ENCODE peak calls at places on chromosomes 16 and 17, in six cellular contexts. Z, I, B, S, P and O are unnamed samples.

GRCh38 chr17:7465481-7466275 is 13.8 kb downstream of the ZBTB4 start:
- DNase-seq in Z (no peak), I (no peak), B (no peak), S (no peak), P (no peak), O (no peak)

GRCh38 chr16:17159616-17160015 is 311.1 kb downstream of the XYLT1 start:
- DNase-seq in Z (no peak), I (peak), B (no peak), S (no peak), P (no peak), O (peak)

GRCh38 chr16:82995927-82996441 is 369.2 kb downstream of the CDH13 start:
- DNase-seq in Z (no peak), I (no peak), B (no peak), S (peak), P (no peak), O (no peak)

GRCh38 chr16:53055603-53056527 is 1.1 kb downstream of the CHD9 start:
- DNase-seq in Z (peak), I (peak), B (peak), S (peak), P (no peak), O (no peak)

GRCh38 chr17:36611345-36612072 is 10.1 kb downstream of the MRM1 start:
- DNase-seq in Z (no peak), I (no peak), B (no peak), S (peak), P (no peak), O (no peak)

GRCh38 chr16:16150117-16150877 is 73.0 kb downstream of the ABCC6 start:
- DNase-seq in Z (peak), I (no peak), B (no peak), S (peak), P (no peak), O (no peak)

GRCh38 chr17:34584805-34585416 is 5.5 kb downstream of the TMEM132E start:
- DNase-seq in Z (no peak), I (peak), B (no peak), S (peak), P (no peak), O (peak)

GRCh38 chr17:49480833-49481615 is 14.1 kb upstream of the NGFR start:
- DNase-seq in Z (no peak), I (no peak), B (no peak), S (no peak), P (no peak), O (no peak)

GRCh38 chr17:57869599-57870282 is 19.9 kb upstream of the MRPS23 start:
- DNase-seq in Z (peak), I (no peak), B (no peak), S (peak), P (no peak), O (peak)

GRCh38 chr16:57643166-57643813 is 14.9 kb downstream of the ADGRG1 start:
- DNase-seq in Z (no peak), I (no peak), B (no peak), S (peak), P (no peak), O (no peak)

GRCh38 chr16:35180970-35181369 is 1721.6 kb downstream of the TP53TG3F start:
- DNase-seq in Z (no peak), I (no peak), B (no peak), S (no peak), P (no peak), O (no peak)

GRCh38 chr16:84141143-84141670 is 3.8 kb downstream of the HSDL1 start:
- DNase-seq in Z (no peak), I (no peak), B (no peak), S (no peak), P (no peak), O (peak)